ENCODE peak calls at places on chromosomes 7 and 10, in eight cellular contexts. C, S, E, N, Z, P, V and L are unnamed samples. For H3K4me1, the result is how much of the 10 kb centered on the place peaks cover.

GRCh38 chr10:14439451-14440259 is 108.9 kb upstream of the FRMD4A start:
- DNase-seq in C (no peak), N (no peak), Z (no peak), E (no peak), P (no peak), S (no peak), V (no peak), L (no peak)

GRCh38 chr10:97058521-97058920 is 127.2 kb downstream of the SLIT1 start:
- DNase-seq in V (no peak), Z (no peak), E (no peak), P (no peak), S (no peak), C (no peak), N (no peak), L (no peak)

GRCh38 chr7:43295429-43295828 is 183.0 kb downstream of the HECW1 start:
- DNase-seq in S (no peak), Z (peak), N (no peak), V (no peak), C (no peak), E (no peak), P (no peak), L (no peak)

GRCh38 chr7:216360-217300 is 24.3 kb downstream of the FAM20C start:
- DNase-seq in P (no peak), Z (no peak), E (peak), V (peak), S (no peak), C (no peak), N (no peak), L (no peak)

GRCh38 chr7:112495820-112496462 is 15.2 kb downstream of the LSMEM1 start:
- DNase-seq in E (peak), V (peak), N (peak), Z (no peak), S (peak), P (peak), C (peak), L (peak)

GRCh38 chr7:122951006-122951405 is 44.5 kb downstream of the TAS2R16 start:
- DNase-seq in Z (no peak), E (no peak), C (no peak), S (no peak), P (no peak), N (no peak), V (no peak), L (no peak)

GRCh38 chr10:123043409-123043925 is 34.7 kb downstream of the ACADSB start:
- DNase-seq in V (no peak), C (no peak), N (peak), E (peak), S (peak), P (peak), Z (peak), L (no peak)

GRCh38 chr7:134865001-134865845 is 85.8 kb downstream of the CALD1 start:
- DNase-seq in E (no peak), V (no peak), P (no peak), N (no peak), Z (no peak), C (no peak), S (no peak), L (no peak)

GRCh38 chr10:97796651-97797050 is 24.9 kb upstream of the SFRP5 start:
- DNase-seq in C (no peak), V (no peak), E (no peak), P (no peak), Z (no peak), N (no peak), S (no peak), L (no peak)

GRCh38 chr7:47045592-47045991 is 536.3 kb downstream of the TNS3 start:
- DNase-seq in P (no peak), E (no peak), C (no peak), Z (no peak), N (no peak), V (no peak), S (no peak), L (no peak)

GRCh38 chr10:184911-185310 is 49.7 kb downstream of the ZMYND11 start:
- DNase-seq in S (no peak), N (no peak), Z (no peak), P (no peak), C (no peak), V (no peak), E (no peak), L (no peak)

GRCh38 chr7:92362131-92362530 is 85.2 kb upstream of the GATAD1 start:
- DNase-seq in P (no peak), Z (no peak), E (no peak), S (no peak), N (no peak), V (no peak), C (no peak), L (no peak)

GRCh38 chr10:31121074-31121685 is 89.5 kb upstream of the ZNF438 start:
- DNase-seq in C (no peak), N (no peak), Z (peak), P (no peak), S (no peak), E (no peak), V (no peak), L (no peak)

GRCh38 chr7:133054167-133054840 is 27.6 kb downstream of the CHCHD3 start:
- DNase-seq in V (no peak), P (no peak), N (no peak), S (no peak), E (no peak), C (no peak), Z (no peak), L (no peak)

GRCh38 chr10:105024184-105024583 is 383.1 kb downstream of the SORCS3 start:
- DNase-seq in S (no peak), V (no peak), P (no peak), Z (no peak), E (no peak), C (no peak), N (no peak), L (no peak)

GRCh38 chr10:80498833-80499671 is 38.6 kb upstream of the SH2D4B start:
- DNase-seq in N (peak), S (peak), V (peak), P (no peak), Z (no peak), E (peak), C (peak), L (peak)

GRCh38 chr7:141208539-141208938 is 134.7 kb downstream of the TMEM178B start:
- DNase-seq in P (no peak), V (no peak), E (no peak), Z (no peak), N (no peak), C (no peak), S (no peak), L (no peak)

GRCh38 chr7:131656980-131657725 is 100.7 kb upstream of the PODXL start:
- DNase-seq in C (no peak), V (peak), E (no peak), N (no peak), P (no peak), S (no peak), Z (no peak), L (no peak)

GRCh38 chr10:72812798-72813430 is 80.6 kb upstream of the OIT3 start:
- DNase-seq in E (no peak), S (no peak), Z (no peak), V (no peak), P (no peak), C (no peak), N (peak), L (no peak)

GRCh38 chr10:10917031-10917430 is 100.6 kb upstream of the CELF2 start:
- DNase-seq in C (no peak), N (no peak), Z (no peak), E (no peak), V (no peak), P (no peak), S (no peak), L (no peak)

GRCh38 chr7:121752706-121753105 is 120.3 kb upstream of the PTPRZ1 start:
- DNase-seq in E (no peak), V (no peak), P (peak), S (no peak), C (no peak), N (no peak), Z (no peak), L (no peak)

DNA sequence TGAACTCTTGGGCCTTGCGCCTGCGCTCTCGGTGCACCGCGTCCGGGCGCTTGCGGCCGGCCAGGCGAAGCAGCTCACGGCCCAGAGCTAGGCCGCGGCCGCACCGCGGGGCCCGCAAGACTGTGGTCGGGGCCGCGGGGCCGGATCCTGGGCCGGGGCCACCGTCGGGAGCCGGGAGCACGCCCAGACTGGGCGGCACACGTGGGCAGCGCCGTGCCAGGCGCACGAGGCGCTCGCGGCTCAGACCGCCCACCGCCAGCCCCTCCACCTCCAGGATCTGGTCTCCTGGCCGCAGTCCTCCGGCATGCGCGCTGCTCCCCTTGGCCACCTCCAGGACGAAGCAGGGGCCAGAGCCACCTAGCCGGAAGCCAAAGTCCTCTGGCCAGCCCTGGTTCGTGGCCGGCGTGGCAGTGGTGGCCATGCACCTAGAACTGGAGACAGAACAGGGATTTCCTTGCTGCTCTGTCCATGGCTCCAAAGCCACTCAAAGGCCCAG is at the start of gene GRID2IP:
- DNase-seq in Z (no peak), C (no peak), V (no peak), P (no peak), S (no peak), N (no peak), E (no peak), L (no peak)
- TF ChIP-seq EP300 in Z (no peak), C (no peak), V (no peak), P (no peak), S (no peak), N (no peak), E (no peak), L (no peak)

GRCh38 chr10:77600640-77601039 is 37.0 kb downstream of the KCNMA1 start:
- DNase-seq in E (no peak), S (no peak), N (no peak), Z (no peak), C (no peak), V (peak), P (no peak), L (no peak)
- H3K4me1 ChIP-seq in E (under half), S (under half), N (under half), Z (under half), C (under half), V (half or more), P (under half), L (under half)

DNA sequence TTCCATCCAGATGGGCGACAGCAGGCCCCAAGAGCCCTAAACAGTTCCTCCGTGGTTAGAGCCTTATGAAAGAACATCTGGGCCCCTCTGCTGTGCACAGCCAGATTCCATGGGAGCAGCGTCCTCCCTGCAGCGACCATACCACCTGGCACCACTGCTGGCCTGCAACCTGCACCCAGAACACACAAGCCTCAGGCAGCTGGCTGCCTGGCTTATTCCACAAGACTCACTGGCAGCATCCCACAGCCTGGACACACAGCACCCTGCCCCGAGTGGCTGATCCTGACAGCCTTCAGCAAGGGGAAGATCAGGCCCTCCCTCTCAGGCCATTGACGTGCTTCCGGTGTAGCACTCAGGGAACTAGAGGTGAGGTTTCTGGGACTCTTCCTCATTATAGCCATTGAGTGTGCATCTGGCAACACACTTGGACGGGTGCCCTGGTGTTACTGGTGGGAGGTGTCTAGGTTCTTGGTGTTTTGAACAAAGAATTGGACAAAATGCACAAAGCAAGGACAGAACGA is 33.7 kb upstream of the ERCC6 start:
- DNase-seq in C (no peak), P (no peak), V (no peak), S (no peak), N (no peak), Z (no peak), E (no peak), L (no peak)
- TF ChIP-seq CTCF in C (no peak), P (no peak), V (no peak), S (no peak), N (no peak), Z (no peak), E (no peak), L (no peak)

DNA sequence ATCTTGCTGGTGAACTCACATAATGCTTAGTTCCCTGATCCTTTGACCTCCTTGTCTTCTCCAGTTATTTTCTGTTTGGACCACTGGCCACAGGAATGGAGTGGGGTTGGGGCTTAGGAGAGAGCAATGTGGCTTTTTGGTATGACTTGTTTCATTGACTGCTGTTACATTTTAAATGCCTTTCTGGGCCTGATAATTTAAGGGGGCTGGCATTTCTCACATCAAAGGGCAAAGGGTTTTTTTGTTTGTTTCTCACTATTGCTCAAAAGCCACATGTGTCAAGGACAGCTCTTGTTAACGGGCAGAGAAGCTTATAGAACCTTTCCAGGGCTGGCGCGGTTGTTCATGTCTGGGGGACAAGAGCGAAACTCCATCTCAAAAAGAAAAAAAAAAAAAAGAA is 161.2 kb upstream of the TNRC18 start:
- DNase-seq in P (no peak), C (no peak), N (no peak), V (no peak), Z (no peak), S (no peak), E (no peak), L (no peak)
- TF ChIP-seq EP300 in P (no peak), C (no peak), N (no peak), V (no peak), Z (no peak), S (no peak), E (no peak), L (no peak)

DNA sequence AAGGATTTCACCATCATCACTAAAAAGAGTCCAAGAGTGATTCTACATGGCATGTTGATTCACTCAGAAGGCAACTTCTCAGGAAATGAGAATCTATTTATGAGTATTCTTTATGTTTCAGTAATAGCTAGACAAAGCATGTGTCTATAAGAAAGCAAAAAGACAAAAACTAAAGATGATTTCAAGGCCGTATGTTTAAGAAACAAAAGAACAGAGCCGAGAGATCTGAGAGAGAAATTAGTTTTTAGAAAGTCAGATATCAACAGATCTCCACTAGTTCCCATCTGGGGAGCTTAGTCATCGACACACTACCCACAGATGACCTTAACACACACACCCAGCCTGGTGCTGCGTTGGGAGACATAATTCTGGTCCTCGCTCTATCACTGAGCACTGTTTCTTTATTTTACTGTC is 21.0 kb downstream of the PIP4K2A start:
- DNase-seq in C (no peak), E (no peak), V (no peak), P (no peak), Z (no peak), N (no peak), S (no peak), L (no peak)
- H3K4me1 ChIP-seq in C (under half), E (under half), V (under half), P (under half), Z (under half), N (under half), S (under half), L (under half)

DNA sequence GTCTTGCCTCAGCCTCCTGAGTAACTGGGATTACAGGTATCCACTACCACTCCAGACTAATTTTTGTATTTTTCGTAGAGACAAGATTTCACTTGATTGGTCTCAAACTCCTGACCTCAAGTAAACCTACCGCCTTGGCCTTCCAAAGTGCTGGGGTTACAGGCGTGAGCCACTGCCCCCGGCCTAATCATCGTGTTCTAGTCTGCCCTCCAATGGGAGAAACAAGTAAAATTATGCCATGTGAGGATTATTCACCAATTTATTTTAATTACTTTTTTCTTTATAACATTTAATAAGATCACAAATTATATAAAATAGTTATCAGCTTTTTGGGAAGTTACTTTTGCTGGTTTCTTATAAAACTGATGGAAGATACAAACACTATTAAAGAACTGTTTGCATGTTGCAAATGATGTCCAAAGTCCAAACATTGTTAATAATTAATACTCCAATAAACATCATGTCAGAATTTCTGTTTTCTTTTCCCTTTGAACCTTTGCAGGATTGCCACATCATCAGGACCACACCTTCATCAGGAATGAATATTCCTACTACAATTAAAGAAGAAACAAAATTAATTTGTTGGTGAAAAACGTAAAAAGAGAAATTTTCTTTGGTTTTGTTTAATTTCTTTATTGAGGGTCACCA is 786 bp upstream of the AKR1C4 start:
- DNase-seq in V (no peak), E (no peak), P (no peak), N (peak), S (no peak), C (no peak), Z (no peak), L (no peak)
- TF ChIP-seq CTCF in V (no peak), E (no peak), P (no peak), N (peak), S (no peak), C (no peak), Z (no peak), L (no peak)

DNA sequence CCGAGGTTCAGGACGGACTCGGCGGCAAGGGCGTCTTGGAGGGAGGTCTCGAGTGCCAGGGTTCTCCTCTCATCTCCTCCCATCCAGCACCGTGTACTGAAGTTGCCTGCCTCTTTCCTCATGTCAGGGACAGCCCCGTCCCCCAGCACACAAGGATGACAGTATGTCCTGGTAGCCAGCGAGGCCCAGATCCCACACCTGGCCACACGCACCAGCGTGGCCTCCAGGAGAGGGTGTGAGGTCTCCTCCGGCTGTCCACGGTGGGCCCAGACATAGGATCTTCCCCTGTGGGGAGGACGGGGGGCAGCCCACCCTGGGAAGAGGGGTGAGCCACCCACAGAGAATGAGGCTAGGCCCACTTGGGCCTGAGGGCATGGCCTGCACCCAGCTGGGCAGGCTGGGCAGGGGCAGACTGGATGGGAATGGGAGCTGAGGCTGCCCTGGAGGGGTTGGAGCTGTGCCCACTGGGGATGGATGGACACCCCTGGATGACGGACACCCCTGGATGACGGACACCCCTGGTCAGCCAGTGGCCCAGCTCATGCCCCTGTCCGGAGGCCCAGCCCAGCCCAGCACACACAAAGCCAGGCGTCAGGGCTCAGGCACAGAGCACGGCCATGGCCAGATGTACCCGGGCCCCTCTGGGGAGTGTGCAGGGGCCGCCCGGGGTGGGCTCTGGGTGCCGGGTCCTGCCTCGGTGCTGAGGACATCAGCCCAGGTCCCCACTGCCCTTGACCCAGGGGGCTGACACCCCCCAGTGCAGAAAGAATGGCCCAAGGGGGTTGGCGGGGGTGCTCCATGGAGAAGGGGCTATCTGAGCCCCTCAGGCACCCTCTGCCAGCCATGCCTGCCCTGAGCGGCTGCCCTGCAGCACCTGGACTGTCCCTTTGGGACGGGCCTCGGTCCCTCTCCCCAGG is 30.9 kb upstream of the CFAP46 start:
- DNase-seq in Z (no peak), P (peak), S (no peak), C (peak), E (no peak), V (peak), N (no peak), L (no peak)
- TF ChIP-seq EP300 in Z (no peak), P (no peak), S (no peak), C (no peak), E (no peak), V (no peak), N (no peak), L (no peak)